ENCODE peak calls at places on chromosomes 12 and 14, in four cellular contexts. One of them, this sample, is unnamed.

GRCh38 chr14:102764220-102764671 is 13.0 kb upstream of the TRAF3 start:
- DNase-seq in OCI-LY7: no peak
- DNase-seq in ovary: no peak
- DNase-seq in AG09309: no peak
- DNase-seq in this sample: no peak

GRCh38 chr12:18135086-18135485 is 45.1 kb upstream of the RERGL start:
- DNase-seq in AG09309: no peak
- DNase-seq in ovary: no peak
- DNase-seq in OCI-LY7: no peak
- DNase-seq in this sample: no peak

GRCh38 chr14:104143521-104144452 is 5.4 kb downstream of the KIF26A start:
- DNase-seq in OCI-LY7: no peak
- DNase-seq in ovary: no peak
- DNase-seq in AG09309: no peak
- DNase-seq in this sample: no peak

GRCh38 chr12:114450019-114450418 is 44.1 kb upstream of the TBX5 start:
- DNase-seq in OCI-LY7: no peak
- DNase-seq in ovary: no peak
- DNase-seq in AG09309: no peak
- DNase-seq in this sample: no peak

GRCh38 chr12:6868211-6869048 is 1.1 kb downstream of the TPI1 start:
- DNase-seq in AG09309: no peak
- DNase-seq in ovary: no peak
- DNase-seq in OCI-LY7: peak; percentile 55
- DNase-seq in this sample: no peak

GRCh38 chr14:54166049-54166950 is 209.7 kb upstream of the BMP4 start:
- DNase-seq in AG09309: no peak
- DNase-seq in ovary: no peak
- DNase-seq in OCI-LY7: no peak
- DNase-seq in this sample: no peak

GRCh38 chr14:101947577-101947903 is 16.8 kb upstream of the DYNC1H1 start:
- DNase-seq in AG09309: no peak
- DNase-seq in ovary: no peak
- DNase-seq in OCI-LY7: no peak
- DNase-seq in this sample: no peak

GRCh38 chr14:55160989-55161388 is 30.4 kb downstream of the DLGAP5 start:
- DNase-seq in ovary: no peak
- DNase-seq in AG09309: peak; percentile 21
- DNase-seq in OCI-LY7: peak; percentile 34
- DNase-seq in this sample: no peak

GRCh38 chr14:21913759-21914158 is 240.1 kb upstream of the OR4E1 start:
- DNase-seq in AG09309: no peak
- DNase-seq in ovary: no peak
- DNase-seq in OCI-LY7: peak; percentile 96
- DNase-seq in this sample: no peak

GRCh38 chr12:122096014-122096413 is 17.5 kb downstream of the MLXIP start:
- DNase-seq in AG09309: no peak
- DNase-seq in ovary: no peak
- DNase-seq in OCI-LY7: no peak
- DNase-seq in this sample: no peak

GRCh38 chr14:95585971-95586620 is 51.2 kb downstream of the GLRX5 start:
- DNase-seq in AG09309: no peak
- DNase-seq in ovary: no peak
- DNase-seq in OCI-LY7: no peak
- DNase-seq in this sample: no peak

GRCh38 chr12:130266751-130267150 is 70.9 kb upstream of the PIWIL1 start:
- DNase-seq in AG09309: no peak
- DNase-seq in ovary: no peak
- DNase-seq in OCI-LY7: no peak
- DNase-seq in this sample: no peak

GRCh38 chr12:91732086-91732485 is 413.6 kb downstream of the BTG1 start:
- DNase-seq in ovary: no peak
- DNase-seq in AG09309: no peak
- DNase-seq in OCI-LY7: no peak
- DNase-seq in this sample: no peak

GRCh38 chr14:53953002-53953827 is 3.4 kb downstream of the BMP4 start:
- DNase-seq in OCI-LY7: no peak
- DNase-seq in AG09309: peak; percentile 55
- DNase-seq in ovary: peak; percentile 91
- DNase-seq in this sample: peak; percentile 40

GRCh38 chr14:90969493-90970166 is 90.8 kb downstream of the RPS6KA5 start:
- DNase-seq in ovary: no peak
- DNase-seq in AG09309: no peak
- DNase-seq in OCI-LY7: no peak
- DNase-seq in this sample: no peak

GRCh38 chr14:34616360-34616759 is 13.6 kb downstream of the SNX6 start:
- DNase-seq in AG09309: no peak
- DNase-seq in OCI-LY7: no peak
- DNase-seq in ovary: no peak
- DNase-seq in this sample: no peak

GRCh38 chr14:96304956-96305355 is 48.9 kb downstream of the BDKRB1 start:
- DNase-seq in AG09309: no peak
- DNase-seq in ovary: no peak
- DNase-seq in OCI-LY7: no peak
- DNase-seq in this sample: no peak

GRCh38 chr12:5511644-5512584 is 80.0 kb downstream of the NTF3 start:
- DNase-seq in AG09309: no peak
- DNase-seq in OCI-LY7: peak; percentile 81
- DNase-seq in ovary: peak; percentile 93
- DNase-seq in this sample: no peak

GRCh38 chr12:52584156-52584682 is 10.6 kb upstream of the KRT74 start:
- DNase-seq in OCI-LY7: no peak
- DNase-seq in AG09309: no peak
- DNase-seq in ovary: no peak
- DNase-seq in this sample: no peak

GRCh38 chr14:93301821-93302447 is 30.9 kb downstream of the BTBD7 start:
- DNase-seq in ovary: no peak
- DNase-seq in AG09309: no peak
- DNase-seq in OCI-LY7: no peak
- DNase-seq in this sample: no peak

GRCh38 chr12:57215065-57215464 is 1.5 kb upstream of the NXPH4 start:
- DNase-seq in OCI-LY7: no peak
- DNase-seq in AG09309: no peak
- DNase-seq in ovary: no peak
- DNase-seq in this sample: no peak

GRCh38 chr12:96398422-96399080 is 1.7 kb downstream of the CDK17 start:
- DNase-seq in OCI-LY7: peak; percentile 29
- DNase-seq in ovary: no peak
- DNase-seq in AG09309: no peak
- DNase-seq in this sample: no peak

This sample was measured in BJ.